ENCODE peak calls at places on chromosomes 6 and 20, in four cellular contexts. A is CD8-positive, alpha-beta T cell; G is H1; Y is ascending aorta. J is an unnamed sample. For H3K36me3, the result is how much of the 10 kb centered on the place peaks cover.

GRCh38 chr6:32110632-32111031 is 1.5 kb upstream of the TNXB start:
- DNase-seq in A (no peak), Y (no peak), G (no peak), J (no peak)

GRCh38 chr6:21754891-21755290 is 161.3 kb downstream of the SOX4 start:
- DNase-seq in A (no peak), Y (no peak), G (no peak), J (no peak)

GRCh38 chr6:163419413-163420314 is 5.1 kb downstream of the QKI start:
- DNase-seq in A (no peak), Y (no peak), G (no peak), J (no peak)

GRCh38 chr6:49548613-49549304 is 1.7 kb upstream of the C6orf141 start:
- DNase-seq in G (no peak), A (no peak), Y (no peak), J (no peak)

GRCh38 chr20:50189681-50190250 is 864 bp upstream of the CEBPB start:
- DNase-seq in G (no peak), Y (no peak), A (no peak), J (peak)

GRCh38 chr20:44031001-44031574 is 116.4 kb downstream of the TOX2 start:
- DNase-seq in A (peak), G (no peak), Y (no peak), J (no peak)

GRCh38 chr6:142833054-142833453 is 111.9 kb downstream of the HIVEP2 start:
- DNase-seq in G (no peak), Y (no peak), A (no peak), J (no peak)

GRCh38 chr6:154412106-154412820 is 55.7 kb upstream of the IPCEF1 start:
- DNase-seq in Y (no peak), A (no peak), G (no peak), J (no peak)

GRCh38 chr6:2576499-2576898 is 174.2 kb downstream of the MYLK4 start:
- DNase-seq in A (no peak), G (no peak), Y (no peak), J (no peak)

GRCh38 chr20:34452281-34452982 is 63.8 kb upstream of the DYNLRB1 start:
- DNase-seq in A (no peak), G (no peak), Y (no peak), J (no peak)

GRCh38 chr6:70413829-70414494 is 654 bp downstream of the FAM135A start:
- DNase-seq in A (no peak), G (no peak), Y (no peak), J (peak)

GRCh38 chr6:156720739-156721714 is 56.2 kb upstream of the ARID1B start:
- DNase-seq in G (peak), Y (no peak), A (no peak), J (no peak)

GRCh38 chr20:41023549-41023948 is 5.1 kb upstream of the TOP1 start:
- DNase-seq in A (no peak), Y (no peak), G (no peak), J (no peak)

GRCh38 chr6:160882741-160883340 is 108.7 kb upstream of the MAP3K4 start:
- DNase-seq in A (no peak), G (no peak), Y (no peak), J (no peak)

GRCh38 chr20:35953411-35954199 is 697 bp downstream of the SCAND1 start:
- DNase-seq in G (no peak), A (peak), Y (no peak), J (peak)

GRCh38 chr6:42131531-42131930 is 10.9 kb downstream of the C6orf132 start:
- DNase-seq in A (no peak), Y (no peak), G (no peak), J (no peak)

GRCh38 chr20:48352042-48352441 is 475.8 kb downstream of the PREX1 start:
- DNase-seq in G (no peak), Y (no peak), A (no peak), J (no peak)

GRCh38 chr6:62714112-62714511 is 428.1 kb upstream of the KHDRBS2 start:
- DNase-seq in G (no peak), A (no peak), Y (no peak), J (no peak)

GRCh38 chr6:137309078-137309762 is 90.0 kb upstream of the IFNGR1 start:
- DNase-seq in Y (peak), A (no peak), G (no peak), J (peak)

GRCh38 chr20:45918779-45919535 is 7.0 kb upstream of the PLTP start:
- DNase-seq in Y (no peak), G (no peak), A (no peak), J (no peak)

GRCh38 chr6:52609968-52610367 is 33.1 kb upstream of the TRAM2 start:
- DNase-seq in G (no peak), A (no peak), Y (no peak), J (no peak)

GRCh38 chr20:24337074-24337473 is 132.4 kb upstream of the SYNDIG1 start:
- DNase-seq in G (no peak), Y (no peak), A (no peak), J (no peak)

GRCh38 chr6:156779206-156780116 is 2.3 kb downstream of the ARID1B start:
- DNase-seq in Y (no peak), G (no peak), A (peak), J (peak)

GRCh38 chr6:36054965-36055364 is 27.4 kb downstream of the MAPK14 start:
- DNase-seq in A (no peak), G (no peak), Y (no peak), J (no peak)

GRCh38 chr6:132714160-132714559 is 305 bp upstream of the VNN1 start:
- DNase-seq in Y (no peak), A (no peak), G (no peak), J (no peak)

GRCh38 chr6:89940225-89941027 is 46.2 kb downstream of the GJA10 start:
- DNase-seq in Y (no peak), G (peak), A (peak), J (no peak)

GRCh38 chr20:19775353-19776201 is 17.5 kb downstream of the RIN2 start:
- DNase-seq in Y (no peak), G (no peak), A (no peak), J (no peak)

GRCh38 chr20:34907616-34908469 is 31.4 kb downstream of the ACSS2 start:
- DNase-seq in G (no peak), A (no peak), Y (no peak), J (no peak)

GRCh38 chr20:22984008-22984407 is 51.1 kb upstream of the SSTR4 start:
- DNase-seq in A (no peak), Y (no peak), G (no peak), J (no peak)

GRCh38 chr20:44961868-44962267 is 1.7 kb upstream of the TOMM34 start:
- DNase-seq in Y (no peak), G (no peak), A (no peak), J (no peak)

GRCh38 chr20:4076671-4077070 is 61.3 kb upstream of the RNF24 start:
- DNase-seq in G (no peak), A (no peak), Y (no peak), J (no peak)

GRCh38 chr6:66605971-66606370 is 898.9 kb upstream of the EYS start:
- DNase-seq in G (no peak), Y (no peak), A (no peak), J (no peak)

GRCh38 chr6:26088344-26088743 is 1.1 kb downstream of the HFE start:
- DNase-seq in A (no peak), G (no peak), Y (no peak), J (no peak)
- H3K4me3 ChIP-seq in A (peak), G (peak), Y (peak), J (peak)

GRCh38 chr6:113959235-113959634 is 11.7 kb downstream of the HDAC2 start:
- DNase-seq in Y (no peak), G (no peak), A (no peak), J (no peak)
- H3K36me3 ChIP-seq in Y (under half), G (half or more), A (under half), J (under half)

GRCh38 chr6:69231983-69232382 is 564.8 kb downstream of the LMBRD1 start:
- DNase-seq in Y (no peak), G (no peak), A (no peak), J (no peak)
- H3K4me3 ChIP-seq in Y (no peak), G (no peak), A (no peak), J (no peak)

GRCh38 chr6:118903134-118903533 is 9.2 kb downstream of the ASF1A start:
- DNase-seq in Y (no peak), G (no peak), A (no peak), J (no peak)
- H3K36me3 ChIP-seq in Y (under half), G (half or more), A (under half), J (under half)

GRCh38 chr6:15403094-15403493 is 157.2 kb downstream of the JARID2 start:
- DNase-seq in Y (no peak), G (no peak), A (no peak), J (no peak)
- H3K4me3 ChIP-seq in Y (no peak), G (no peak), A (no peak), J (no peak)

GRCh38 chr6:169707772-169708171 is 5.8 kb downstream of the C6orf120 start:
- DNase-seq in Y (no peak), G (no peak), A (no peak), J (no peak)
- H3K36me3 ChIP-seq in Y (under half), G (half or more), A (under half), J (under half)

DNA sequence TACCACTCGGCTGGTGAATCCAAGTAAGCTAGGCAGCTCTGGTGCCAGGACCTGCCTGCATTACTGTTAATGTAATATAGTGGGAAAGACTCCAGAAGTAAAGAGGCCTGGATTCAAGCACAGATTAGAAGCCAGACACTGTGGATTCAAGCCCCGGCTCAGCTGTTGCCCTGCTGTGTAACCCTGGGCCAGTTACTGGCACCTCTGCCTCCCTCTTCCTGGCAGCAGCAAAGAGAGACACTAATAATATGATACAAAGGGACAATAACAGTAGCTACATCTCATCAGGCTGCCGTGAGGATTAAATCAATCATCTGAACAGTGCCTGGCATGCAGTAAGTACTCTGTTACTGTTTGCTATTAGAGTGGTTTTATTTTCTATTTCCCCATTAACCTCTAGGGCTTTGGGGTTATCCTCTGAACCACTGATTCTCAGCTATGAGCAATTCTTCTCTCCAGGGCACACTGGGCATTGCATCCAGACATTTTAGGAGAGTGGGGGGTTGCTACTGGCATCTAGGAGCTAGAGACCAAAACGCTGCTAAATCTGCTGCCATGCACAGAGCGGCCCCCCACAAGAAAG is 92.9 kb downstream of the ZMYND8 start:
- DNase-seq in Y (no peak), G (no peak), A (no peak), J (no peak)
- H3K4me3 ChIP-seq in Y (no peak), G (no peak), A (no peak), J (no peak)